ENCODE peak calls at places on chromosomes 5 and 9, in six cellular contexts. V is CD4-positive, alpha-beta T cell; N is neural progenitor cell; J is Peyer's patch; T is lung; B is left ventricle myocardium inferior. U is an unnamed sample.

GRCh38 chr5:97102010-97102470 is 40.4 kb downstream of the LIX1 start:
- DNase-seq in V (no peak), J (no peak), T (no peak), N (peak), B (no peak), U (no peak)

GRCh38 chr9:128684325-128685021 is 4.5 kb upstream of the SET start:
- DNase-seq in T (peak), N (peak), J (peak), B (peak), V (peak), U (no peak)

GRCh38 chr5:179869641-179870402 is 11.2 kb upstream of the MRNIP start:
- DNase-seq in B (no peak), T (no peak), N (peak), V (no peak), J (no peak), U (no peak)

GRCh38 chr9:119368681-119369581 is at the start of gene BRINP1:
- DNase-seq in J (no peak), N (peak), T (no peak), V (no peak), B (peak), U (peak)

GRCh38 chr5:141868541-141868940 is 9.7 kb downstream of the PCDH1 start:
- DNase-seq in V (no peak), N (no peak), T (no peak), B (no peak), J (no peak), U (no peak)

GRCh38 chr9:81113408-81114124 is 575.8 kb downstream of the TLE1 start:
- DNase-seq in T (no peak), V (no peak), N (no peak), J (no peak), B (no peak), U (no peak)

GRCh38 chr9:89841456-89841855 is 236.6 kb downstream of the GADD45G start:
- DNase-seq in J (no peak), B (no peak), V (no peak), T (no peak), N (no peak), U (no peak)

GRCh38 chr5:177472460-177473441 is 683 bp downstream of the DBN1 start:
- DNase-seq in V (no peak), J (peak), N (peak), B (no peak), T (no peak), U (no peak)

GRCh38 chr9:134662143-134662876 is 20.7 kb downstream of the COL5A1 start:
- DNase-seq in J (no peak), T (no peak), N (no peak), B (peak), V (no peak), U (no peak)

GRCh38 chr5:160432188-160432587 is 10.5 kb downstream of the PTTG1 start:
- DNase-seq in V (no peak), B (no peak), T (no peak), J (no peak), N (no peak), U (no peak)

GRCh38 chr5:74625742-74626241 is 14.7 kb downstream of the ENC1 start:
- DNase-seq in V (no peak), N (no peak), T (no peak), B (no peak), J (no peak), U (no peak)

GRCh38 chr9:130741831-130742449 is 48.4 kb downstream of the EXOSC2 start:
- DNase-seq in B (no peak), T (no peak), V (no peak), J (no peak), N (no peak), U (no peak)

GRCh38 chr5:125042243-125042887 is 295.9 kb upstream of the ZNF608 start:
- DNase-seq in B (no peak), T (no peak), V (no peak), J (no peak), N (no peak), U (no peak)

GRCh38 chr9:23851024-23851629 is 25.1 kb upstream of the ELAVL2 start:
- DNase-seq in J (no peak), T (no peak), B (no peak), N (peak), V (no peak), U (peak)

GRCh38 chr5:89613222-89613956 is 730.4 kb upstream of the MEF2C start:
- DNase-seq in T (no peak), B (no peak), J (no peak), N (no peak), V (no peak), U (no peak)

GRCh38 chr9:121645003-121645402 is 6.4 kb upstream of the DAB2IP start:
- DNase-seq in N (no peak), B (no peak), T (no peak), J (no peak), V (no peak), U (peak)

GRCh38 chr5:36523931-36524330 is 82.5 kb upstream of the SLC1A3 start:
- DNase-seq in T (no peak), B (no peak), N (no peak), J (no peak), V (no peak), U (no peak)

GRCh38 chr5:1054799-1055775 is 46.5 kb downstream of the NKD2 start:
- DNase-seq in B (peak), V (no peak), N (no peak), J (no peak), T (no peak), U (no peak)

GRCh38 chr5:2039180-2039531 is 156.4 kb upstream of the IRX4 start:
- DNase-seq in N (peak), J (no peak), V (no peak), T (peak), B (no peak), U (no peak)

GRCh38 chr5:116872486-116872885 is 297.9 kb upstream of the SEMA6A start:
- DNase-seq in T (no peak), V (no peak), B (no peak), J (no peak), N (no peak), U (no peak)

GRCh38 chr5:115324021-115324420 is 27.6 kb upstream of the CCDC112 start:
- DNase-seq in V (no peak), J (no peak), T (no peak), N (no peak), B (no peak), U (no peak)

GRCh38 chr9:137263506-137263905 is 8.4 kb downstream of the NELFB start:
- DNase-seq in N (no peak), B (no peak), T (no peak), V (no peak), J (no peak), U (no peak)

DNA sequence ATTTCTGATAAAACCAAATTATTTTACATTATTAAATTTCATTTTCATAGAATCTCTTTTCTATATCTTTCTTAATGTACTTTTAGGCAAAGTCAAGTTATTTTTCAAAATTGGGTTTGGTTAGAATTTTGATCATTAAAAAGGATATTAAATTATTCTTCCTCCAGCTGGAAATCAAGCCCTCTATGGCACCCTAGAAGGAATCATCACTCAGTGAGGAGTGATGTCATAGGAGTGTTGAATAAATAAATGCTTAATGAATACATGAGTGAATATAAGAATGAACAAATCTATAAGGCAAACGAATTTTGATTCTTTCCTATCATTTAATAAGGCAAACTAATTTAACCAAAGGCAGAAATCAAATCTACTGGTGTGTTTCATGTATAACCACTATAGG is 639.9 kb downstream of the PDE4D start:
- DNase-seq in J (no peak), B (no peak), N (no peak), T (no peak), V (no peak), U (no peak)
- H3K27ac ChIP-seq in J (no peak), B (no peak), N (no peak), T (no peak), V (no peak), U (no peak)

DNA sequence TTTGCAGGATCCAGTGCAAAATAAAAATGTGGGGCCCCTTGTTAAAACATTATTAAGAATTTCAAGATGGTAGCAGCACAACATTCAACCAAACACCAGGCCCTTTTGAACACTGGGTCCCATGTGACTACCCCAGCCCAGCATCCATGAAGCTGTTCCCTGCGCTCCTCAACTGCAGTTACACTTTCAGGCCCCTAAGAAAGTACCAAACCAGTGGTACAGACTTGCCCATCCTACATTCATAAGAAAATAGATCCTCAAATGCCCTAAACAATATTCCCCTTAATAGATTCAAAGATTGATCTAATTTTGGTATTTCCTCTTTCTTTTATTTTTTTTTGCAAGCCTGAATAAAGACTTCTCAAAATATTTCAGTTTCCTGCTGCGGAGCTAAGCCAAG is 201.7 kb downstream of the EFNA5 start:
- DNase-seq in J (no peak), T (no peak), V (no peak), N (no peak), B (no peak), U (no peak)
- H3K27ac ChIP-seq in J (no peak), T (no peak), V (no peak), N (no peak), B (peak), U (no peak)

GRCh38 chr5:28400076-28400475 is 1361.7 kb upstream of the CDH9 start:
- DNase-seq in J (no peak), V (no peak), T (no peak), N (peak), B (no peak), U (no peak)

GRCh38 chr5:28403846-28404245 is 1365.5 kb upstream of the CDH9 start:
- DNase-seq in N (peak), J (no peak), V (no peak), T (no peak), B (no peak), U (no peak)

GRCh38 chr5:28399211-28399610 is 1360.8 kb upstream of the CDH9 start:
- DNase-seq in N (no peak), B (no peak), J (no peak), T (no peak), V (no peak), U (no peak)

GRCh38 chr5:28404363-28405071 is 1366.1 kb upstream of the CDH9 start:
- DNase-seq in N (no peak), T (no peak), V (no peak), B (no peak), J (no peak), U (no peak)

GRCh38 chr5:28402590-28403301 is 1364.4 kb upstream of the CDH9 start:
- DNase-seq in N (no peak), T (no peak), V (no peak), J (no peak), B (no peak), U (no peak)
- H3K27ac ChIP-seq in N (no peak), T (no peak), V (no peak), J (no peak), B (no peak), U (no peak)

DNA sequence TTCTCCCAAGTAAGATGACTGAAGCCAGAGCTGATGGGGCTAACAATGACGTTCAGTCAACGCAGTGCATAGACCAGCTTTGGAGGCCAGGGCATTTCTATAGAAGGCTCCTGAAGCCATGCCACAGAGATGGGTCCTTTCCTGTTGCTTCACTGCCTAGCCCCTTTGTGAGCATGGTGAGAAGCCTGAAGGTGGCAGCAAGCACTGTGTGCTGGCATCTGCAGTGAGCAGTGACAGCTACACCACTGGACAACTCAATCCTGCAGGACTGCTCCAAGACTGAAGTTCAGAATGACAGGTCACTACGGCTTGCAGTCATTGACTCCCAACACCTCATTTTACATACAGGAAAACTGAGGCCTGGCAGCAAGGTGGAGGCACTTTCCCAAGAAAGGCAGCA is 229.0 kb downstream of the TSSK1B start:
- DNase-seq in N (no peak), T (no peak), J (no peak), V (no peak), B (no peak), U (no peak)
- H3K27ac ChIP-seq in N (no peak), T (peak), J (no peak), V (no peak), B (no peak), U (no peak)